ENCODE peak calls at places on chromosome 3, in nine cellular contexts. I is cerebellar cortex; N is LHCN-M2; H is foreskin melanocyte; C is activated T-helper 1 cell treated with anti-CD3 and anti-CD28 coated beads, Interleukin-12 subunit alpha, Interleukin-12 subunit beta, Interleukin-2, Interleukin-4 antibody, amounts not matched to agents 30 ng/mL and 10 ng/mL and 1 ng/mL, durations not matched to agents 14 hours and 24 hours and 36 hours; G is NCI-H1436; R is A549; V is GM12891; D is CD4-positive, alpha-beta T cell. O is an unnamed sample.

GRCh38 chr3:69182588-69183299 is 60.3 kb upstream of the LMOD3 start:
- DNase-seq in I (no peak), N (peak), H (peak), C (no peak), G (no peak), R (no peak), V (no peak), D (no peak), O (no peak)

GRCh38 chr3:4759689-4760312 is 219.4 kb upstream of the BHLHE40 start:
- DNase-seq in I (no peak), N (no peak), H (no peak), C (no peak), G (no peak), R (no peak), V (no peak), D (no peak), O (no peak)

GRCh38 chr3:127462111-127462655 is 128.3 kb downstream of the TPRA1 start:
- DNase-seq in I (no peak), N (no peak), H (no peak), C (no peak), G (no peak), R (no peak), V (no peak), D (no peak), O (no peak)

GRCh38 chr3:73143821-73144237 is 82.4 kb downstream of the EBLN2 start:
- DNase-seq in I (no peak), N (peak), H (no peak), C (no peak), G (no peak), R (no peak), V (no peak), D (no peak), O (no peak)

GRCh38 chr3:127152676-127153505 is 40.0 kb upstream of the PRR23E start:
- DNase-seq in I (no peak), N (peak), H (no peak), C (no peak), G (no peak), R (no peak), V (no peak), D (no peak), O (no peak)

GRCh38 chr3:14317057-14317553 is 85.3 kb upstream of the SLC6A6 start:
- DNase-seq in I (no peak), N (no peak), H (peak), C (no peak), G (no peak), R (no peak), V (no peak), D (no peak), O (no peak)

GRCh38 chr3:184486614-184487013 is 75.0 kb upstream of the EPHB3 start:
- DNase-seq in I (peak), N (no peak), H (no peak), C (no peak), G (no peak), R (no peak), V (no peak), D (no peak), O (no peak)

GRCh38 chr3:13484861-13485590 is 4.9 kb downstream of the HDAC11 start:
- DNase-seq in I (peak), N (peak), H (no peak), C (no peak), G (no peak), R (no peak), V (no peak), D (peak), O (no peak)

GRCh38 chr3:105518806-105519418 is 152.2 kb downstream of the ALCAM start:
- DNase-seq in I (peak), N (peak), H (peak), C (peak), G (peak), R (peak), V (peak), D (no peak), O (peak)

GRCh38 chr3:65436580-65436979 is 602.1 kb downstream of the MAGI1 start:
- DNase-seq in I (no peak), N (peak), H (no peak), C (no peak), G (no peak), R (no peak), V (no peak), D (no peak), O (no peak)

GRCh38 chr3:33312361-33312760 is 35.1 kb downstream of the FBXL2 start:
- DNase-seq in I (no peak), N (no peak), H (no peak), C (no peak), G (no peak), R (no peak), V (no peak), D (no peak), O (no peak)

GRCh38 chr3:24470277-24470676 is 24.4 kb downstream of the THRB start:
- DNase-seq in I (no peak), N (no peak), H (no peak), C (no peak), G (no peak), R (no peak), V (no peak), D (no peak), O (no peak)

GRCh38 chr3:12159227-12159601 is 502 bp upstream of the TIMP4 start:
- DNase-seq in I (peak), N (no peak), H (no peak), C (no peak), G (no peak), R (no peak), V (no peak), D (no peak), O (peak)

GRCh38 chr3:72490688-72491430 is 357.4 kb downstream of the SHQ1 start:
- DNase-seq in I (no peak), N (no peak), H (peak), C (no peak), G (peak), R (no peak), V (no peak), D (no peak), O (no peak)

GRCh38 chr3:11583226-11583625 is 60.5 kb downstream of the VGLL4 start:
- DNase-seq in I (no peak), N (peak), H (no peak), C (no peak), G (no peak), R (no peak), V (no peak), D (no peak), O (no peak)

GRCh38 chr3:129023909-129024308 is 22.8 kb downstream of the EFCC1 start:
- DNase-seq in I (peak), N (no peak), H (no peak), C (no peak), G (peak), R (peak), V (no peak), D (no peak), O (no peak)

GRCh38 chr3:16173696-16174355 is 654 bp upstream of the GALNT15 start:
- DNase-seq in I (no peak), N (no peak), H (no peak), C (no peak), G (no peak), R (no peak), V (no peak), D (no peak), O (no peak)

GRCh38 chr3:43996379-43997301 is 245.0 kb upstream of the TOPAZ1 start:
- DNase-seq in I (peak), N (peak), H (peak), C (no peak), G (no peak), R (peak), V (peak), D (no peak), O (no peak)

GRCh38 chr3:32347286-32348125 is 44.1 kb upstream of the CMTM7 start:
- DNase-seq in I (no peak), N (no peak), H (no peak), C (no peak), G (no peak), R (no peak), V (no peak), D (no peak), O (no peak)

GRCh38 chr3:182861345-182861744 is 68.0 kb downstream of the ATP11B start:
- DNase-seq in I (no peak), N (no peak), H (no peak), C (no peak), G (no peak), R (no peak), V (no peak), D (no peak), O (no peak)

GRCh38 chr3:150747909-150748568 is 14.9 kb downstream of the SIAH2 start:
- DNase-seq in I (no peak), N (no peak), H (no peak), C (no peak), G (peak), R (no peak), V (no peak), D (no peak), O (no peak)

GRCh38 chr3:63921741-63922482 is 9.7 kb upstream of the SCAANT1 start:
- DNase-seq in I (no peak), N (no peak), H (no peak), C (no peak), G (no peak), R (no peak), V (no peak), D (no peak), O (no peak)

GRCh38 chr3:134600685-134601502 is 49.9 kb downstream of the KY start:
- DNase-seq in I (peak), N (peak), H (peak), C (peak), G (peak), R (peak), V (peak), D (peak), O (peak)

GRCh38 chr3:158992466-158992865 is 190.6 kb downstream of the MFSD1 start:
- DNase-seq in I (no peak), N (no peak), H (no peak), C (no peak), G (no peak), R (no peak), V (no peak), D (no peak), O (no peak)

GRCh38 chr3:25471081-25471768 is 43.2 kb downstream of the RARB start:
- DNase-seq in I (no peak), N (peak), H (no peak), C (no peak), G (no peak), R (no peak), V (no peak), D (no peak), O (no peak)

GRCh38 chr3:188904670-188905069 is 267.1 kb upstream of the TPRG1 start:
- DNase-seq in I (no peak), N (peak), H (no peak), C (no peak), G (no peak), R (no peak), V (no peak), D (no peak), O (no peak)

GRCh38 chr3:142028174-142028833 is 121.0 kb downstream of the TFDP2 start:
- DNase-seq in I (peak), N (peak), H (peak), C (peak), G (peak), R (no peak), V (peak), D (no peak), O (no peak)